ENCODE peak calls at places on chromosomes 4 and X, in seven cellular contexts. X is lower lobe of right lung, F is uterus, V is keratinocyte, C is adrenal gland, Q is SK-N-SH, M is testis. A is an unnamed sample. For H3K36me3, the result is how much of the 10 kb centered on the place peaks cover.

GRCh38 chr4:141912831-141913230 is 276.4 kb downstream of the IL15 start:
- DNase-seq in M (peak), C (no peak), Q (peak), X (no peak), V (no peak), F (no peak), A (no peak)

GRCh38 chr4:156961241-156962068 is 10.1 kb downstream of the PDGFC start:
- DNase-seq in V (peak), Q (no peak), X (no peak), C (no peak), F (no peak), M (no peak), A (no peak)

GRCh38 chr4:157072002-157072401 is 3.9 kb upstream of the GLRB start:
- DNase-seq in Q (no peak), C (no peak), F (no peak), V (no peak), M (no peak), X (no peak), A (no peak)

GRCh38 chrX:2336181-2336580 is 164.6 kb downstream of the DHRSX start:
- DNase-seq in M (no peak), C (no peak), F (no peak), Q (no peak), X (no peak), V (no peak), A (no peak)

GRCh38 chr4:37588150-37588549 is 98.0 kb downstream of the RELL1 start:
- DNase-seq in X (no peak), F (no peak), C (no peak), M (no peak), Q (no peak), V (no peak), A (no peak)

GRCh38 chr4:78684196-78685079 is 91.7 kb upstream of the BMP2K start:
- DNase-seq in C (no peak), Q (no peak), F (no peak), M (no peak), X (no peak), V (no peak), A (no peak)

GRCh38 chr4:7598939-7599790 is 164.4 kb upstream of the PSAPL1 start:
- DNase-seq in Q (no peak), M (no peak), F (no peak), C (no peak), X (peak), V (no peak), A (no peak)

GRCh38 chr4:183384516-183384915 is 59.9 kb upstream of the CDKN2AIP start:
- DNase-seq in F (no peak), V (no peak), C (no peak), X (no peak), M (no peak), Q (no peak), A (no peak)

GRCh38 chrX:132837971-132838370 is 120.5 kb downstream of the HS6ST2 start:
- DNase-seq in V (no peak), F (no peak), X (no peak), Q (no peak), M (no peak), C (no peak), A (no peak)

GRCh38 chr4:33537527-33537926 is 2706.8 kb downstream of the ARAP2 start:
- DNase-seq in Q (no peak), C (no peak), V (no peak), M (no peak), X (no peak), F (no peak), A (no peak)

GRCh38 chr4:145736241-145736831 is 56.4 kb downstream of the C4orf51 start:
- DNase-seq in M (no peak), Q (no peak), V (no peak), C (peak), F (peak), X (peak), A (peak)

GRCh38 chr4:153931804-153932203 is 142.9 kb upstream of the SFRP2 start:
- DNase-seq in V (no peak), C (no peak), Q (no peak), X (no peak), M (no peak), F (no peak), A (no peak)

GRCh38 chrX:86066998-86067397 is 19.6 kb upstream of the CHM start:
- DNase-seq in Q (peak), M (no peak), X (no peak), F (no peak), V (no peak), C (no peak), A (peak)

GRCh38 chr4:71184195-71184781 is 154.5 kb upstream of the SLC4A4 start:
- DNase-seq in V (peak), C (peak), Q (peak), M (peak), F (no peak), X (no peak), A (peak)

GRCh38 chrX:16558489-16558888 is 91.5 kb upstream of the S100G start:
- DNase-seq in V (no peak), M (no peak), Q (no peak), X (no peak), C (no peak), F (no peak), A (no peak)

DNA sequence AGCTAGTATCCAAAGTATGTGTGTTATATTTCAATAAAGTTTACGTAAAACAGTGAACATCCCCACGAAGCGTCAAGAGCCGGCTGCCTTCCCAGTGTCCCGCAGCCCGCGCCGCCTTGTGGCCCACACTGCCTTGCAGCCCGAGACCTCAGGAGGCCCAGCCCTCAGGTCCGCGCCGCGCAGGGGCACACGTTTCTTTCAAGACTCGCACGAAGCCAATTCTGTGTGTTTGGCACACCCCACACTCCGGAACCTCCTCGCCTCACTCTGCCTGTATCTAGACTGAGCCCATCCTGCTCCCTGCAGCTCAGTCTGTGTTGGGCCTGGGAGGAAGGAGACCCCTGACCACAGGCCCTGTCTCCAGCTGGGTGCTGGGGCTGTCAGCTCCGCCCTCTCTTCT is 5.8 kb downstream of the LRPAP1 start:
- DNase-seq in V (no peak), Q (no peak), X (peak), F (no peak), M (no peak), C (no peak), A (no peak)
- H3K36me3 ChIP-seq in V (under half), Q (half or more), X (half or more), F (under half), M (under half), C (under half), A (under half)

DNA sequence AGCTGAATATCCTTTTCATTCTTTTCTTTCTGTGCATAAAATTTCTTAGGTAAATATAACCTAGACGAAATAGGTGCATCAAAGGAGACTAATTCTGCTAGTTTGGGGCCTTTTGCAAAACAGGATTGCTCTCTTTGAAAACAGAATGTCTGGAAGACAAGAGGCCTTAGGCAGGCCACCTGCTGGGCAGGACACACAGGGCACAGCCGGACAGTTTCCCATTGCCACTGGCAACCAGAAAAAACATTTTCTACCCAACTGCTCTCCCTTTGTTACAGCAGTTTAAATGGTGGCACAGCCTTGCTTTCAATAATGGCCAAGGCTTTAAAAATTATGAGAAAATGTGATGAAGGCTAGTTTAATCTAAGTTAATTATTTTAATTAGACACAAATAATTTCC is 600.5 kb downstream of the SPRY1 start:
- DNase-seq in C (no peak), X (no peak), M (no peak), Q (no peak), F (no peak), V (no peak), A (peak)
- TF ChIP-seq CTCF in C (no peak), X (no peak), M (no peak), Q (no peak), F (no peak), V (no peak), A (peak)

DNA sequence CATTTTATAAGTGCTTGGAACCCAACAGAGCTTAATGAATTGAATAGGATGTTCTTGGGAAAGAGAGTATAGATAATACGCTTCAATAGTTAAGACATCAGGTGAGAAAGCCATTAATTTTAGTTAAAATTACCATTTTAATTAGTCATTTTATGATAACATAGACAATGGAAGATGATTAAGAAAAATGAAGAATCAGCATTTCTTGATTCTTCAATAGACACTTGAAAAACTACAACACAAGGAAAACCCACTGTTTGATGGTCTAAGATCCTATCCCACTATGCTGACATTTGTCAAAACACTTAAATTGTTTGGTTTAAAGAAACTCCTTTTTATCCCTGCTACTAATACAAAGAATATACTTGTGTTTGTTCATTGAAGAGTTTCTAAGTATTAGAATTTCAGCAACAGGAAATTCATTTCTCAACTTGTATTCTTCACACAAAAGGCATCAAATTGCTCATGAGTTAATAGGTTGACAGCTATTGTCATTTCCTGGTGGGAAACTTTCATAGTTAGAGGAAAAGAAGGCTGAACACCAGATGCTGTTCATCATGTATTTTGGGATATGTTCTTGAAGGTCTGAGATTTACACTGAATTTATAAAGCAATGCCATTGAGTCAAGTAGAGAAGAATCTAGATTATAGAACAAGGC is 9.6 kb upstream of the CXCL2 start:
- DNase-seq in M (no peak), V (no peak), X (no peak), C (no peak), F (no peak), Q (no peak), A (no peak)
- H3K4me3 ChIP-seq in M (no peak), V (no peak), X (no peak), C (no peak), F (no peak), Q (no peak), A (no peak)

GRCh38 chrX:113980953-113981352 is 602.9 kb upstream of the HTR2C start:
- DNase-seq in Q (no peak), C (no peak), V (no peak), F (no peak), M (no peak), X (no peak), A (no peak)

GRCh38 chrX:113982766-113983165 is 601.1 kb upstream of the HTR2C start:
- DNase-seq in V (no peak), X (no peak), Q (no peak), F (no peak), M (no peak), C (no peak), A (no peak)

GRCh38 chrX:113986427-113986826 is 597.5 kb upstream of the HTR2C start:
- DNase-seq in C (no peak), F (no peak), M (no peak), X (no peak), V (no peak), Q (no peak), A (no peak)
- H3K36me3 ChIP-seq in C (under half), F (under half), M (under half), X (under half), V (under half), Q (under half), A (under half)

GRCh38 chr4:38855466-38855865 is 1.2 kb downstream of the TLR6 start:
- DNase-seq in C (no peak), V (no peak), M (no peak), X (no peak), F (no peak), Q (no peak), A (no peak)

GRCh38 chr4:38857354-38858096 is 908 bp upstream of the TLR6 start:
- DNase-seq in F (peak), Q (no peak), C (peak), X (no peak), M (no peak), V (peak), A (no peak)

GRCh38 chr4:38856046-38856445 is 571 bp downstream of the TLR6 start:
- DNase-seq in V (no peak), Q (no peak), M (peak), X (peak), F (no peak), C (peak), A (no peak)

GRCh38 chr4:38858097-38858420 is 1.4 kb upstream of the TLR6 start:
- DNase-seq in V (no peak), F (no peak), M (no peak), X (no peak), C (no peak), Q (no peak), A (no peak)

GRCh38 chr4:38856524-38857337 is at the start of gene TLR6:
- DNase-seq in F (no peak), C (peak), V (peak), M (peak), X (no peak), Q (peak), A (peak)
- TF ChIP-seq CTCF in F (peak), C (peak), V (peak), M (peak), X (peak), Q (peak), A (peak)

A was measured in Caco-2.